ENCODE peak calls at places on chromosome 1, in ten cellular contexts. F is pulmonary artery endothelial cell, Z is stromal cell of bone marrow, U is GM04504, Q is nucleus accumbens, V is NCI-H2029, D is brain microvascular endothelial cell, I is ELR, Y is tibial artery, T is Peyer's patch. O is an unnamed sample.

GRCh38 chr1:210372931-210373627 is 44.4 kb downstream of the HHAT start:
- DNase-seq in F (no peak), Z (no peak), U (no peak), Q (no peak), V (no peak), D (no peak), I (no peak), Y (no peak), T (no peak), O (no peak)

GRCh38 chr1:232983375-232983774 is 33.0 kb downstream of the NTPCR start:
- DNase-seq in F (no peak), Z (no peak), U (no peak), Q (no peak), V (no peak), D (no peak), I (no peak), Y (no peak), T (no peak), O (no peak)

GRCh38 chr1:56758135-56758534 is 61.1 kb downstream of the FYB2 start:
- DNase-seq in F (no peak), Z (no peak), U (no peak), Q (no peak), V (peak), D (no peak), I (peak), Y (no peak), T (no peak), O (no peak)

GRCh38 chr1:29441916-29442668 is 205.8 kb downstream of the PTPRU start:
- DNase-seq in F (no peak), Z (no peak), U (no peak), Q (no peak), V (no peak), D (no peak), I (no peak), Y (no peak), T (no peak), O (no peak)

GRCh38 chr1:17798799-17799382 is 43.8 kb downstream of the ACTL8 start:
- DNase-seq in F (no peak), Z (no peak), U (no peak), Q (no peak), V (no peak), D (no peak), I (no peak), Y (no peak), T (no peak), O (no peak)

GRCh38 chr1:55635856-55636255 is 420.7 kb upstream of the USP24 start:
- DNase-seq in F (no peak), Z (peak), U (no peak), Q (no peak), V (no peak), D (no peak), I (no peak), Y (peak), T (no peak), O (peak)

GRCh38 chr1:113146242-113147072 is 73.5 kb downstream of the LRIG2 start:
- DNase-seq in F (no peak), Z (no peak), U (no peak), Q (no peak), V (no peak), D (peak), I (peak), Y (no peak), T (no peak), O (peak)

GRCh38 chr1:57736940-57737339 is 313.1 kb upstream of the DAB1 start:
- DNase-seq in F (no peak), Z (no peak), U (no peak), Q (no peak), V (no peak), D (no peak), I (no peak), Y (no peak), T (no peak), O (no peak)

GRCh38 chr1:9766759-9767442 is 56.9 kb downstream of the CLSTN1 start:
- DNase-seq in F (no peak), Z (peak), U (peak), Q (no peak), V (no peak), D (peak), I (peak), Y (no peak), T (peak), O (peak)

GRCh38 chr1:79847715-79848114 is 841.2 kb upstream of the ADGRL4 start:
- DNase-seq in F (no peak), Z (no peak), U (no peak), Q (no peak), V (no peak), D (no peak), I (no peak), Y (no peak), T (no peak), O (no peak)

GRCh38 chr1:184739070-184739469 is 15.6 kb downstream of the EDEM3 start:
- DNase-seq in F (no peak), Z (no peak), U (no peak), Q (no peak), V (no peak), D (no peak), I (no peak), Y (no peak), T (no peak), O (no peak)

GRCh38 chr1:107964397-107965111 is 426 bp downstream of the VAV3 start:
- DNase-seq in F (no peak), Z (no peak), U (no peak), Q (peak), V (no peak), D (no peak), I (no peak), Y (no peak), T (peak), O (no peak)

GRCh38 chr1:231973840-231974239 is 347.2 kb downstream of the DISC1 start:
- DNase-seq in F (no peak), Z (no peak), U (no peak), Q (no peak), V (no peak), D (no peak), I (no peak), Y (no peak), T (no peak), O (no peak)

GRCh38 chr1:101364370-101365120 is 127.7 kb downstream of the S1PR1 start:
- DNase-seq in F (no peak), Z (no peak), U (no peak), Q (no peak), V (no peak), D (no peak), I (no peak), Y (no peak), T (no peak), O (peak)

GRCh38 chr1:58977595-58977994 is 193.7 kb upstream of the JUN start:
- DNase-seq in F (no peak), Z (no peak), U (no peak), Q (no peak), V (no peak), D (no peak), I (no peak), Y (no peak), T (no peak), O (no peak)